ENCODE peak calls at places on chromosome 7, in four cellular contexts. L, U, X and V are unnamed samples.

GRCh38 chr7:127817466-127817865 is 165.5 kb downstream of the SND1 start:
- DNase-seq in L (no peak), U (no peak), X (no peak), V (no peak)

GRCh38 chr7:149071641-149072437 is 18.7 kb downstream of the ZNF786 start:
- DNase-seq in L (peak), U (peak), X (no peak), V (no peak)

GRCh38 chr7:102992509-102992819 is 79.7 kb downstream of the LRRC17 start:
- DNase-seq in L (no peak), U (no peak), X (no peak), V (no peak)

GRCh38 chr7:106047818-106048490 is 64.2 kb downstream of the SYPL1 start:
- DNase-seq in L (no peak), U (no peak), X (no peak), V (no peak)

GRCh38 chr7:158123214-158123613 is 464.4 kb downstream of the PTPRN2 start:
- DNase-seq in L (no peak), U (no peak), X (no peak), V (no peak)

GRCh38 chr7:143974457-143974856 is 19.8 kb downstream of the OR2F1 start:
- DNase-seq in L (no peak), U (no peak), X (peak), V (no peak)

GRCh38 chr7:139981533-139981932 is 81.2 kb downstream of the PARP12 start:
- DNase-seq in L (no peak), U (no peak), X (no peak), V (no peak)

GRCh38 chr7:42876182-42877068 is 35.4 kb downstream of the C7orf25 start:
- DNase-seq in L (peak), U (no peak), X (peak), V (peak)

GRCh38 chr7:151472644-151473380 is 32.9 kb upstream of the CRYGN start:
- DNase-seq in L (no peak), U (no peak), X (no peak), V (peak)

GRCh38 chr7:7911339-7911738 is 57.3 kb upstream of the GLCCI1 start:
- DNase-seq in L (no peak), U (no peak), X (peak), V (peak)

GRCh38 chr7:81361769-81362168 is 408.1 kb downstream of the HGF start:
- DNase-seq in L (no peak), U (no peak), X (peak), V (peak)

GRCh38 chr7:157481389-157481788 is 144.6 kb downstream of the DNAJB6 start:
- DNase-seq in L (no peak), U (no peak), X (no peak), V (no peak)

GRCh38 chr7:145848691-145849090 is 267.9 kb upstream of the CNTNAP2 start:
- DNase-seq in L (no peak), U (peak), X (no peak), V (no peak)

GRCh38 chr7:128672927-128673517 is 930 bp downstream of the GARIN1A start:
- DNase-seq in L (peak), U (peak), X (no peak), V (peak)

GRCh38 chr7:105581066-105581811 is at the start of gene EFCAB10:
- DNase-seq in L (peak), U (peak), X (no peak), V (peak)

GRCh38 chr7:100545636-100546128 is 6.7 kb downstream of the AGFG2 start:
- DNase-seq in L (peak), U (no peak), X (peak), V (peak)

GRCh38 chr7:138459300-138460175 is 521 bp upstream of the TRIM24 start:
- DNase-seq in L (peak), U (peak), X (no peak), V (no peak)
- TF ChIP-seq CTCF in L (peak), U (no peak), X (peak), V (peak)

DNA sequence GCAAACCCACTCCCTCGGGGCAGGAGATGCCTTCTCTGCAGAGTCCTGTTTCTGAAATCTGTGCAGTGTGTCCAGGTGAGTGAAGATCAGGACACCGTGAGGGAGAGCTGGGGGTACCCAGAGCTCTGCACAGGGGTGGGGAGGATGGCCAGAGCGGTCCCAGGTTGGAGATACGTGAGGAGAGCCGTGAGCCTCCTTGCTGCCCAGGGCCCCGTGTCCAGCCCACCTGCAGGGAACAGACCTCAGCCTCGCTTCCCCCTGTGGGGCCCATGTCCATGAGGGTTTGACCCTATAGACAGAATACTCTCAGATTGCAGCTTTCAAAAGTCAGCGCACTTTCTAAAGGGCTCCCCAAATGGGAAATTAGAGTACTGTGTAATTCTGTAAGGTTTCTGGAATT is 66.5 kb upstream of the EN2 start:
- DNase-seq in L (no peak), U (no peak), X (no peak), V (no peak)
- TF ChIP-seq CTCF in L (no peak), U (no peak), X (no peak), V (no peak)

DNA sequence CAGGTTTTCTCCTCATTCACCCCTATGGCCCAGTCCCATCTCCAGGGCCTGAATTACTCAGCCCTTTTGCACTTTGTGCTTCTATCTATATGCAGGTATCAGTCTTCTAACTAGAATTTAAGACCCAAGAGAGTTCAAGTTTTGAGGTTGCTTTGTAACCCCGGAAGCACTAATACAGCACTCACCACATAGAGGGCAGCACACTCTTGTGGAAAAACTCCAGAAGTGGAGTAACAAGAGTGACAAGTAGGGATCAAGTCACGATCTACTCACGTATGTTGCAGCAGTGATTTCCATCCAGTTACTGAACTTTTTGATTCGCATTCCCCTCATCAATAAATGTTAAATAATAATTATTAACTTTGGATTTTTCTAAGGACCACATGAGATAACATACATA is 151.0 kb downstream of the CHCHD3 start:
- DNase-seq in L (no peak), U (no peak), X (no peak), V (no peak)
- TF ChIP-seq CTCF in L (peak), U (peak), X (peak), V (peak)

DNA sequence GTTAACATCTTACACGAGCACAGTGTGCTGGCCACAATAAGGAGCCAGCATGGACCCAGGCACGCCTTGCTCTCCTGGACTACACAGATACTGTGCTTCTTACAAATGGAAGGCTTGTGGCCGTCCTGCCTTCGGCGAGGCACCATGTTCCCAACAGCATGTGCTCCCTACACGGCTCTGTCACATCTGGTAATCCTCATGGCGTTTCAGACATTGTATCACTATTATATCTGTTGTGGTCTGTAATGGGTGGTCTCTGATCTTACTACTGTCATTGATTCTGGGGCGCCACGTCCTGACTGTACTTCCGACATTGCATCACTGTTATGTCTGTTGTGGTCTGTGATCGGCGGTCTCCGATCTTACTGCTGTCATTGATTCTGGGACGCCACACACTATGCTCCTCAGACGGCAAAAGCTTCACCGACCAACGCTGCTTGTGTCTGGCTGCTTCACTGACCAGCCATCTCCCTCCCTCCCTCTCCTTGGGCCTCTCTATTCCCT is 195.4 kb downstream of the MAD1L1 start:
- DNase-seq in L (peak), U (no peak), X (no peak), V (peak)
- TF ChIP-seq CTCF in L (no peak), U (no peak), X (no peak), V (no peak)

GRCh38 chr7:101563933-101564777 is 64.9 kb downstream of the MYL10 start:
- DNase-seq in L (no peak), U (no peak), X (no peak), V (no peak)

GRCh38 chr7:101564778-101565211 is 64.3 kb downstream of the MYL10 start:
- DNase-seq in L (peak), U (peak), X (no peak), V (no peak)

GRCh38 chr7:101560856-101561255 is 68.2 kb downstream of the MYL10 start:
- DNase-seq in L (no peak), U (no peak), X (no peak), V (no peak)

GRCh38 chr7:101563198-101563901 is 65.7 kb downstream of the MYL10 start:
- DNase-seq in L (no peak), U (no peak), X (no peak), V (no peak)

GRCh38 chr7:101562531-101563197 is 66.4 kb downstream of the MYL10 start:
- DNase-seq in L (no peak), U (no peak), X (no peak), V (no peak)
- TF ChIP-seq CTCF in L (no peak), U (peak), X (no peak), V (no peak)

DNA sequence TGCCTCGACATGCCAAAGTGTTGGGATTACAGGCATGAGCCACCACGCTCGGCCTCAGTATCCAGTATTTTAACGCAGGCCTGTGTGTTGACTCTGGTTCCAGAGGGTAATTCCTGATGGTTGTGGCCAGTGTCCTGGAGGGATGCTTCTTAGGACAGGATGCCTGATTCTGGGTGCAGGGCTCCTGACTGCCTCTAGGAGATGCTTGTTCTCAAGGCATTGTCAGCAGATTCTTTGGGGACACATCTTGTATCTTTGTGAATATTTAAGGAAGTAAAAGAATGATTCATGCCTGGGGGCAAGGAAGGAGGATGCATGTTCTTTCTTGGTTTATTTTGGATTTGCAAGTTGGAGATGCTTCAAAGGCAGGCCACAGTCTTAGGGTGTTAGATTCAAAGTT is 2.2 kb downstream of the ZDHHC4 start:
- DNase-seq in L (no peak), U (no peak), X (no peak), V (no peak)
- TF ChIP-seq CTCF in L (no peak), U (peak), X (peak), V (no peak)

GRCh38 chr7:133052357-133052756 is 29.5 kb downstream of the CHCHD3 start:
- DNase-seq in L (no peak), U (no peak), X (no peak), V (peak)

GRCh38 chr7:133051719-133052118 is 30.2 kb downstream of the CHCHD3 start:
- DNase-seq in L (no peak), U (no peak), X (no peak), V (no peak)

GRCh38 chr7:133050200-133050995 is 31.5 kb downstream of the CHCHD3 start:
- DNase-seq in L (no peak), U (no peak), X (no peak), V (no peak)

GRCh38 chr7:133052826-133053225 is 29.1 kb downstream of the CHCHD3 start:
- DNase-seq in L (no peak), U (no peak), X (no peak), V (no peak)

GRCh38 chr7:133051066-133051465 is 30.8 kb downstream of the CHCHD3 start:
- DNase-seq in L (peak), U (no peak), X (no peak), V (peak)
- TF ChIP-seq CTCF in L (peak), U (peak), X (peak), V (peak)

GRCh38 chr7:98728555-98728954 is 111.5 kb downstream of the NPTX2 start:
- DNase-seq in L (no peak), U (no peak), X (no peak), V (no peak)
- TF ChIP-seq CTCF in L (no peak), U (no peak), X (no peak), V (no peak)

GRCh38 chr7:36088966-36089365 is 64.1 kb upstream of the EEPD1 start:
- DNase-seq in L (no peak), U (no peak), X (no peak), V (peak)

GRCh38 chr7:36092221-36092771 is 60.8 kb upstream of the EEPD1 start:
- DNase-seq in L (no peak), U (no peak), X (no peak), V (no peak)

GRCh38 chr7:36088553-36088952 is 64.5 kb upstream of the EEPD1 start:
- DNase-seq in L (no peak), U (no peak), X (no peak), V (no peak)

GRCh38 chr7:36090976-36091375 is 62.1 kb upstream of the EEPD1 start:
- DNase-seq in L (no peak), U (no peak), X (no peak), V (no peak)

GRCh38 chr7:36091571-36092176 is 61.4 kb upstream of the EEPD1 start:
- DNase-seq in L (no peak), U (no peak), X (no peak), V (no peak)
- TF ChIP-seq CTCF in L (no peak), U (no peak), X (no peak), V (no peak)